ENCODE peak calls at places on chromosomes 11 and 22, in six cellular contexts. G is HS-5, B is WTC11, Y is heart left ventricle, I is GF-D8, Q is HFFc6. R is an unnamed sample.

GRCh38 chr11:119100246-119100959 is 1.2 kb downstream of the DPAGT1 start:
- DNase-seq in G (no peak), B (no peak), Y (no peak), I (peak), Q (peak), R (peak)

GRCh38 chr22:42908082-42908746 is 51.1 kb upstream of the ARFGAP3 start:
- DNase-seq in G (no peak), B (no peak), Y (no peak), I (no peak), Q (no peak), R (no peak)

GRCh38 chr11:46235777-46236688 is 41.4 kb upstream of the CREB3L1 start:
- DNase-seq in G (no peak), B (no peak), Y (no peak), I (no peak), Q (no peak), R (peak)

GRCh38 chr11:62507023-62507422 is 39.6 kb downstream of the AHNAK start:
- DNase-seq in G (no peak), B (no peak), Y (no peak), I (no peak), Q (no peak), R (no peak)

GRCh38 chr11:65432686-65433582 is 10.3 kb downstream of the NEAT1 start:
- DNase-seq in G (peak), B (no peak), Y (no peak), I (peak), Q (no peak), R (no peak)

GRCh38 chr11:64900263-64900678 is 16.7 kb downstream of the ATG2A start:
- DNase-seq in G (no peak), B (no peak), Y (peak), I (no peak), Q (no peak), R (no peak)

GRCh38 chr11:3929689-3930088 is 74.2 kb downstream of the STIM1 start:
- DNase-seq in G (no peak), B (no peak), Y (no peak), I (no peak), Q (no peak), R (no peak)

GRCh38 chr11:115965754-115966504 is 461.7 kb upstream of the CADM1 start:
- DNase-seq in G (no peak), B (no peak), Y (no peak), I (no peak), Q (no peak), R (no peak)

GRCh38 chr11:13327421-13327820 is 49.8 kb downstream of the BMAL1 start:
- DNase-seq in G (no peak), B (no peak), Y (no peak), I (no peak), Q (no peak), R (no peak)

GRCh38 chr11:111845256-111846028 is 25.9 kb downstream of the ALG9 start:
- DNase-seq in G (peak), B (no peak), Y (no peak), I (peak), Q (no peak), R (peak)

GRCh38 chr11:134643519-134644042 is 231.5 kb upstream of the B3GAT1 start:
- DNase-seq in G (no peak), B (no peak), Y (no peak), I (no peak), Q (no peak), R (no peak)

R was measured in NCI-H226.